ENCODE peak calls at places on chromosome 2, in nine cellular contexts. Z is activated CD4-positive, alpha-beta T cell treated with anti-CD3 and anti-CD28 coated beads, Interleukin-2, amount 50 U/mL, for 1 hour; P is AG10803; N is nucleus accumbens; E is LoVo; G is RCC 7860; H is body of pancreas; O is GM06990; K is WTC11. V is an unnamed sample.
A peak's percentile ranks its signal among the peaks of the same experiment; 100 is the strongest.

GRCh38 chr2:240229603-240230423 is 89.4 kb upstream of the OTOS start:
- DNase-seq in Z (no peak), P (peak; percentile 20), N (no peak), E (no peak), G (peak; percentile 14), H (no peak), O (no peak), K (no peak), V (no peak)

GRCh38 chr2:33069894-33070651 is 123.3 kb downstream of the LTBP1 start:
- DNase-seq in Z (no peak), P (peak; percentile 96), N (no peak), E (peak; percentile 86), G (peak; percentile 97), H (peak; percentile 56), O (no peak), K (no peak), V (no peak)

GRCh38 chr2:166158546-166158945 is 30.7 kb upstream of the SCN1A start:
- DNase-seq in Z (no peak), P (peak; percentile 62), N (no peak), E (no peak), G (no peak), H (no peak), O (no peak), K (no peak), V (no peak)

GRCh38 chr2:26768759-26769500 is 4.8 kb downstream of the SLC35F6 start:
- DNase-seq in Z (no peak), P (peak; percentile 58), N (peak; percentile 53), E (peak; percentile 33), G (peak; percentile 85), H (peak; percentile 58), O (no peak), K (no peak), V (no peak)

GRCh38 chr2:10430886-10431622 is 17.1 kb downstream of the ODC1 start:
- DNase-seq in Z (no peak), P (no peak), N (no peak), E (no peak), G (no peak), H (no peak), O (no peak), K (no peak), V (no peak)

GRCh38 chr2:27569398-27569797 is 13.4 kb upstream of the ZNF512 start:
- DNase-seq in Z (no peak), P (no peak), N (no peak), E (no peak), G (no peak), H (no peak), O (no peak), K (no peak), V (no peak)

GRCh38 chr2:7749895-7750559 is 832.8 kb downstream of the RNF144A start:
- DNase-seq in Z (no peak), P (no peak), N (no peak), E (no peak), G (no peak), H (no peak), O (no peak), K (no peak), V (no peak)

GRCh38 chr2:147223553-147223952 is 621.3 kb upstream of the ACVR2A start:
- DNase-seq in Z (no peak), P (no peak), N (no peak), E (no peak), G (no peak), H (no peak), O (no peak), K (no peak), V (no peak)

GRCh38 chr2:36403675-36404230 is 48.2 kb downstream of the CRIM1 start:
- DNase-seq in Z (no peak), P (peak; percentile 70), N (no peak), E (peak; percentile 75), G (peak; percentile 100), H (no peak), O (no peak), K (no peak), V (no peak)

GRCh38 chr2:212897296-212897695 is 254.1 kb downstream of the IKZF2 start:
- DNase-seq in Z (no peak), P (peak; percentile 87), N (no peak), E (no peak), G (no peak), H (no peak), O (no peak), K (no peak), V (no peak)

V was measured in CD4-positive, CD25-positive, alpha-beta regulatory T cell.